ENCODE peak calls at places on chromosomes 5 and 9, in five cellular contexts. One of them, this sample, is unnamed. For H3K27me3, the result is how much of the 10 kb centered on the place peaks cover.

GRCh38 chr9:126375386-126375785 is 48.8 kb downstream of the MVB12B start:
- DNase-seq in HepG2: peak
- DNase-seq in HCT116: no peak
- DNase-seq in prostate gland: no peak
- DNase-seq in spleen: no peak
- DNase-seq in this sample: no peak

GRCh38 chr9:99178912-99179872 is 42.5 kb downstream of the ALG2 start:
- DNase-seq in HepG2: no peak
- DNase-seq in HCT116: no peak
- DNase-seq in prostate gland: no peak
- DNase-seq in spleen: no peak
- DNase-seq in this sample: no peak

GRCh38 chr5:74626386-74627222 is 13.9 kb downstream of the ENC1 start:
- DNase-seq in HepG2: no peak
- DNase-seq in HCT116: no peak
- DNase-seq in prostate gland: no peak
- DNase-seq in spleen: no peak
- DNase-seq in this sample: no peak

GRCh38 chr9:91516061-91516460 is 92.4 kb upstream of the NFIL3 start:
- DNase-seq in HepG2: no peak
- DNase-seq in HCT116: no peak
- DNase-seq in prostate gland: no peak
- DNase-seq in spleen: no peak
- DNase-seq in this sample: no peak

GRCh38 chr9:111668026-111668573 is 6.7 kb downstream of the GNG10 start:
- DNase-seq in HepG2: no peak
- DNase-seq in HCT116: no peak
- DNase-seq in prostate gland: no peak
- DNase-seq in spleen: no peak
- DNase-seq in this sample: no peak

GRCh38 chr5:10599828-10600227 is 36.0 kb downstream of the ANKRD33B start:
- DNase-seq in HepG2: no peak
- DNase-seq in HCT116: no peak
- DNase-seq in prostate gland: no peak
- DNase-seq in spleen: no peak
- DNase-seq in this sample: no peak

GRCh38 chr5:119287547-119288073 is 68.2 kb upstream of the TNFAIP8 start:
- DNase-seq in HepG2: no peak
- DNase-seq in HCT116: no peak
- DNase-seq in prostate gland: no peak
- DNase-seq in spleen: no peak
- DNase-seq in this sample: no peak

GRCh38 chr5:55873234-55873633 is 22.1 kb downstream of the IL31RA start:
- DNase-seq in HepG2: no peak
- DNase-seq in HCT116: no peak
- DNase-seq in prostate gland: no peak
- DNase-seq in spleen: no peak
- DNase-seq in this sample: no peak

GRCh38 chr5:40106847-40107246 is 572.9 kb upstream of the PTGER4 start:
- DNase-seq in HepG2: no peak
- DNase-seq in HCT116: no peak
- DNase-seq in prostate gland: no peak
- DNase-seq in spleen: no peak
- DNase-seq in this sample: no peak

GRCh38 chr5:143161893-143162520 is 241.5 kb downstream of the NR3C1 start:
- DNase-seq in HepG2: peak
- DNase-seq in HCT116: no peak
- DNase-seq in prostate gland: no peak
- DNase-seq in spleen: no peak
- DNase-seq in this sample: peak

GRCh38 chr9:136572003-136572595 is 26.3 kb upstream of the NOTCH1 start:
- DNase-seq in HepG2: peak
- DNase-seq in HCT116: no peak
- DNase-seq in prostate gland: no peak
- DNase-seq in spleen: no peak
- DNase-seq in this sample: no peak
- TF ChIP-seq POLR2AphosphoS5 in HepG2: no peak
- TF ChIP-seq POLR2AphosphoS5 in HCT116: no peak
- TF ChIP-seq POLR2AphosphoS5 in prostate gland: no peak
- TF ChIP-seq POLR2AphosphoS5 in spleen: no peak
- TF ChIP-seq POLR2AphosphoS5 in this sample: no peak

DNA sequence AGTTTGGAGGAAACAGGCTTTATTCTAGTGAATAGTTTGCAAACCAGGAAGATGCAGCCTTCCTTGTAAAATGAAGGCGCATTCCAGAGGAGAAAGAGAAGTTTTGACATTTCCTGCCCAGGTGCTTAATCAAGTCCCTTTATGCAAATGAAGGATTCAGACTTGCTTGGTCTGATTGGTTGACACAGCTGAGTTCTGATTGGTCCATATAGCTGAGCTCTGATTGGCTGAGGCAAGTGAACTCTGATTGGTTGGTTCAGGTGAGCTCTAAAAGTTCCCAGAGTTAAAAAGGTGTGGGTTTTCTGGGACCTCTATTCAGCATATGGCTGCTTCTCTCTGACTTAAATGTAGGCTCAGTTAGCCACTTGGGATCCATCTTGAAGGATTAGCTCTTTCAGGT is 151.0 kb downstream of the CACNA1B start:
- DNase-seq in HepG2: no peak
- DNase-seq in HCT116: no peak
- DNase-seq in prostate gland: no peak
- DNase-seq in spleen: no peak
- DNase-seq in this sample: no peak
- H3K27me3 ChIP-seq in HepG2: under half
- H3K27me3 ChIP-seq in HCT116: under half
- H3K27me3 ChIP-seq in prostate gland: under half
- H3K27me3 ChIP-seq in spleen: under half
- H3K27me3 ChIP-seq in this sample: under half

DNA sequence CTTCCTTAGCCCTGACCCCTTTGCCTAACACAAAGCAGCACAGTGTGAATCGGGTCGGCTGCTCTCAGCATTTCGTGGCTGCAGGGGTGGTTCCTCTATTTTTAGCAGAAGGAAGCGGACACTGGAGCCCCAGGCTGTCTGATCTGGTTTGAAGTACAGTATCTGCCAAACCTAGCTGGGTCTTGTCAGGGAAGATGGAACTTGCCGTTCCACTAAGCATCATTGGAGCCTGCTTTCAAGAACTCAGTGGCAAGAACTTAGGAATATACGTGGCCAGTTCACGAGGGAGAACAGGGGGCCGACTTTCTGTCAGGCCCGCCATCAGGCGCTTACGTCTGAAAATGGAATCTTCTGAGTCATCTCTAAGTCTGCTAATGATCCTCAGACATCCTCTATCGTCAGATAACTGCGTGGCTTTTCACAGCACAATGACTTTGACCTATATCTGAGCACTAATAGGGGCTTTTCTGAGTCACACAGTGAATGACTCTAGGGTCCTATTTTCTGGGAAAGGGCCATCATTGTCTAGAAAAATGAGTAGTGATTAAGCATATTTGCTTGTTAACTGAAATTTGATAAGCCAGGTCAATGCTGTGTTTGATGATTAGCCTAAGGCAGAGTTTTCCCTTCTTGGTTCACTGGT is 43.3 kb upstream of the NCS1 start:
- DNase-seq in HepG2: no peak
- DNase-seq in HCT116: no peak
- DNase-seq in prostate gland: peak
- DNase-seq in spleen: peak
- DNase-seq in this sample: no peak
- TF ChIP-seq POLR2A in HepG2: no peak
- TF ChIP-seq POLR2A in HCT116: no peak
- TF ChIP-seq POLR2A in prostate gland: no peak
- TF ChIP-seq POLR2A in spleen: no peak
- TF ChIP-seq POLR2A in this sample: no peak

GRCh38 chr5:172782169-172783039 is 11.4 kb upstream of the DUSP1 start:
- DNase-seq in HepG2: peak
- DNase-seq in HCT116: no peak
- DNase-seq in prostate gland: no peak
- DNase-seq in spleen: no peak
- DNase-seq in this sample: no peak
- TF ChIP-seq POLR2AphosphoS5 in HepG2: no peak
- TF ChIP-seq POLR2AphosphoS5 in HCT116: no peak
- TF ChIP-seq POLR2AphosphoS5 in prostate gland: no peak
- TF ChIP-seq POLR2AphosphoS5 in spleen: no peak
- TF ChIP-seq POLR2AphosphoS5 in this sample: peak

GRCh38 chr5:14138608-14139540 is 4.3 kb upstream of the TRIO start:
- DNase-seq in HepG2: no peak
- DNase-seq in HCT116: no peak
- DNase-seq in prostate gland: no peak
- DNase-seq in spleen: no peak
- DNase-seq in this sample: no peak
- H3K27me3 ChIP-seq in HepG2: under half
- H3K27me3 ChIP-seq in HCT116: under half
- H3K27me3 ChIP-seq in prostate gland: under half
- H3K27me3 ChIP-seq in spleen: under half
- H3K27me3 ChIP-seq in this sample: under half

DNA sequence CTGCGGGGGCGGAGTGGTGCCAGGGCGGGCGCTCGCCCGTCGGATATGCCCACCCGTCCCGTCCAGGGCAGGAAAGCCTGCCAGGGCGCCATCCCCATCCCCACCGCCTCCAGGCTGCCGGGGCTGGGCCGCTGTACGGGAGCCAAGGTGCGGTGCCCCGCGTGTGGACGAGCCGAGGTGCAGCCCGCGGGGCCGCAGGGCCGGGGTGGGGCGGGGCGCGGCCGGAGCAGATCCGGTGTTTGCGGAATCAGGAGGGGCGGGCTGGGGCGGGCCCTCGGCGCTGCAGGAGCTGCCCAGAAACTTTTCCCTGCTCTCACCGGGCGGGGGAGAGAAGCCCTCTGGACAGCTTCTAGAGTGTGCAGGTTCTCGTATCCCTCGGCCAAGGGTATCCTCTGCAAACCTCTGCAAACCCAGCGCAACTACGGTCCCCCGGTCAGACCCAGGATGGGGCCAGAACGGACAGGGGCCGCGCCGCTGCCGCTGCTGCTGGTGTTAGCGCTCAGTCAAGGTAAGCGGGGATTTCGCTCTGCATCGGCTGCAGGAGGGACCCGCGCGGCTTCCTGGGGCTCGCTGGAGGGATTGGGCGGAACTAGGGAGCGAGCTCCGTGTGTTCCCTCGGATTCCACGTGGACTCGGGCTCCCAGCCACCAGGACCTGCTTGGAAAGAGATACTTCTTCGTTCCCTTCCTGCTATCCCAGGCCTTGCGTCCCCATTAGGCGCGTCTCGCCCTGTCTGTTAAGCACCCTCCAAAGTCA is at the start of gene ITGA2:
- DNase-seq in HepG2: peak
- DNase-seq in HCT116: peak
- DNase-seq in prostate gland: peak
- DNase-seq in spleen: peak
- DNase-seq in this sample: peak
- TF ChIP-seq POLR2A in HepG2: peak
- TF ChIP-seq POLR2A in HCT116: no peak
- TF ChIP-seq POLR2A in prostate gland: peak
- TF ChIP-seq POLR2A in spleen: no peak
- TF ChIP-seq POLR2A in this sample: no peak

GRCh38 chr5:147400076-147400809 is 109.6 kb downstream of the DPYSL3 start:
- DNase-seq in HepG2: no peak
- DNase-seq in HCT116: no peak
- DNase-seq in prostate gland: no peak
- DNase-seq in spleen: no peak
- DNase-seq in this sample: no peak
- TF ChIP-seq POLR2AphosphoS5 in HepG2: no peak
- TF ChIP-seq POLR2AphosphoS5 in HCT116: no peak
- TF ChIP-seq POLR2AphosphoS5 in prostate gland: no peak
- TF ChIP-seq POLR2AphosphoS5 in spleen: no peak
- TF ChIP-seq POLR2AphosphoS5 in this sample: no peak